ENCODE peak calls at places on chromosome 1, in four cellular contexts. X, F, Y and M are unnamed samples.

GRCh38 chr1:230185076-230186001 is 118.3 kb downstream of the GALNT2 start:
- DNase-seq in Y (no peak), X (no peak), F (no peak), M (no peak)

GRCh38 chr1:226444901-226445300 is 37.0 kb upstream of the PARP1 start:
- DNase-seq in Y (no peak), F (peak), X (no peak), M (no peak)

GRCh38 chr1:207745285-207745684 is 6.6 kb upstream of the CD46 start:
- DNase-seq in F (no peak), X (no peak), Y (no peak), M (no peak)

GRCh38 chr1:153277852-153278251 is 18.4 kb downstream of the LORICRIN start:
- DNase-seq in X (peak), F (no peak), Y (peak), M (peak)

GRCh38 chr1:164561461-164561860 is 2.5 kb downstream of the PBX1 start:
- DNase-seq in X (no peak), Y (no peak), F (no peak), M (no peak)

GRCh38 chr1:242467556-242468145 is 56.8 kb downstream of the PLD5 start:
- DNase-seq in X (peak), Y (peak), F (no peak), M (peak)

GRCh38 chr1:8880068-8880676 is 1.7 kb upstream of the ENO1 start:
- DNase-seq in Y (peak), X (peak), F (no peak), M (no peak)

GRCh38 chr1:5765997-5766913 is 226.0 kb downstream of the NPHP4 start:
- DNase-seq in X (no peak), Y (no peak), F (no peak), M (no peak)

DNA sequence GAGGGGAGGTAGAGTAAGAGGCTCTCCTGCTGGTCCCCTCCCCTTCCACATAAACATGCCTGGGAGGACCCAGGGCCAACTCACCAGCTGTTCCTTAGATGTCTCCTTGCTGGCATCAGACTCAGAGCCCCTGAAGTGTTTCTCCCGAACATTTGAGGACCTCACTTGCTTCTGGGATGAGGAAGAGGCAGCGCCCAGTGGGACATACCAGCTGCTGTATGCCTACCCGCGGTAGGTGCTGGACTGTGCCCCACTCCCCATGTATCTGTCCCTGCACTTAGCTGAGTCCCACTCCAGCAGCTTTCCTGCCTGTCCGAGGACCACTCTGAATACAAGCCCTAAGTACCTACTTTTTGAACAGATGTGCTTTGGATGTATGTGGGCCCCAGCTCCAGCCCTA is 383 bp downstream of the MPL start:
- DNase-seq in X (no peak), Y (no peak), F (no peak), M (no peak)
- TF ChIP-seq TCF7 in X (no peak), Y (no peak), F (no peak), M (no peak)

GRCh38 chr1:51000651-51001050 is 30.6 kb downstream of the CDKN2C start:
- DNase-seq in X (no peak), F (no peak), Y (no peak), M (no peak)
- TF ChIP-seq TCF7 in X (no peak), F (no peak), Y (no peak), M (no peak)

DNA sequence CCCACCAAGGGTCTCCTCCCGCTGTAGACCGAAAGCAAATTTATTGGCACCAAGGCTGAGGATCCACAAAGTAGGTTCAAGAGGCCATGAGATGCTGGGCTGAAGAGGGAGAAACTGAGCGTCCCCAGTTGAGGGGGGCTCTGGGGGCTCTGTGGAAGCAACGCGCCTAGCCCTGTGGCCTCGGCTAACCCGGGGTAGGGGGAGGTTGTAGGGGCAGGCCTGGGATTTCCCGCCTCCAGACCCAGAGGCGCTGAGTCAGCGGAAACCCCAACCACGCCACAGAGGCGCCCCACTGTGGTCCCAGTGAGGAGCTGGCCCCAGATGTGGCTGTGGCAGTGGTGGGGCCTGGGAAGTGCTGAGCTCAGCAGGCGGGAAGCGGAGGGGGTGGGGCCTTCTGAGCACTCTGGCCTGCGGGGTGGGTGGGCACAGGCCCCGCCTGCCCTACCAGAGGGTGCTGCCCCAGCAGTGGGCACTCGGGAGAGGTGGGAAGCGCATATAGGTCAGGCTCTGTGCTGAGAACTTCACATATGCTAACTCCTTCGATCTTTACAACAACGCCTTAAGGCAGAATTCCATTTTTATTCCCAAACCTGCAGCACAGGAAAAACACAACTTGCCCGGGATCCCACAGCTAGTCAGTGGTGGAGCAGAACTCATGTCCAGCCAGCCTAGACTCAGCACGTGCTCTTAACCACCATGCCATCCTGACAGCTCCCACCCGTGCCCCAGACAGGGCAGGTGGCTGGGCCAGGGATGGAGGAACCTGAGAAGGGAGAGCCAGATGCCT is 1.5 kb upstream of the COL16A1 start:
- DNase-seq in Y (peak), X (peak), F (no peak), M (peak)
- TF ChIP-seq TCF7 in Y (no peak), X (no peak), F (no peak), M (no peak)

GRCh38 chr1:14977338-14977931 is 176.1 kb upstream of the TMEM51 start:
- DNase-seq in F (no peak), X (no peak), Y (no peak), M (no peak)

GRCh38 chr1:14983277-14983676 is 170.3 kb upstream of the TMEM51 start:
- DNase-seq in Y (peak), F (no peak), X (no peak), M (peak)

GRCh38 chr1:14982029-14982428 is 171.5 kb upstream of the TMEM51 start:
- DNase-seq in X (no peak), Y (no peak), F (no peak), M (no peak)

GRCh38 chr1:14976260-14976659 is 177.3 kb upstream of the TMEM51 start:
- DNase-seq in F (no peak), Y (no peak), X (no peak), M (no peak)

GRCh38 chr1:14980801-14981200 is 172.7 kb upstream of the TMEM51 start:
- DNase-seq in X (no peak), Y (no peak), F (no peak), M (no peak)
- TF ChIP-seq TCF7 in X (no peak), Y (no peak), F (no peak), M (no peak)